ENCODE peak calls at places on chromosomes 2 and 18, in five cellular contexts. U is foreskin fibroblast; C is substantia nigra; K is HTR-8/SVneo; F is CD4-positive, alpha-beta memory T cell. M is an unnamed sample.

GRCh38 chr2:233764264-233764663 is 4.2 kb downstream of the UGT1A1 start:
- DNase-seq in U (peak; percentile 53), C (no peak), K (no peak), F (no peak), M (no peak)

GRCh38 chr2:72131371-72131891 is 16.2 kb downstream of the CYP26B1 start:
- DNase-seq in U (no peak), C (no peak), K (no peak), F (no peak), M (no peak)

GRCh38 chr2:189629553-189630453 is 31.5 kb upstream of the ASNSD1 start:
- DNase-seq in U (no peak), C (no peak), K (no peak), F (no peak), M (no peak)

GRCh38 chr2:217527586-217528202 is 475.1 kb downstream of the TNS1 start:
- DNase-seq in U (no peak), C (no peak), K (no peak), F (no peak), M (no peak)

GRCh38 chr2:200171761-200172482 is 134.6 kb upstream of the SPATS2L start:
- DNase-seq in U (peak; percentile 79), C (no peak), K (no peak), F (no peak), M (no peak)

GRCh38 chr2:47506024-47506423 is 103.1 kb downstream of the MSH2 start:
- DNase-seq in U (no peak), C (no peak), K (no peak), F (no peak), M (no peak)

GRCh38 chr2:17813742-17814458 is 2.4 kb upstream of the MSGN1 start:
- DNase-seq in U (no peak), C (no peak), K (no peak), F (no peak), M (no peak)

GRCh38 chr2:74762789-74763188 is 71.1 kb upstream of the HK2 start:
- DNase-seq in U (no peak), C (no peak), K (no peak), F (no peak), M (no peak)

GRCh38 chr2:223042704-223043118 is 9.3 kb upstream of the KCNE4 start:
- DNase-seq in U (no peak), C (no peak), K (no peak), F (no peak), M (no peak)

GRCh38 chr2:204749319-204749718 is 204.0 kb downstream of the PARD3B start:
- DNase-seq in U (peak; percentile 36), C (no peak), K (no peak), F (no peak), M (no peak)

GRCh38 chr2:50711714-50712113 is 320.2 kb downstream of the NRXN1 start:
- DNase-seq in U (no peak), C (no peak), K (no peak), F (no peak), M (no peak)

GRCh38 chr2:59909147-59909546 is 644.3 kb downstream of the BCL11A start:
- DNase-seq in U (no peak), C (no peak), K (no peak), F (no peak), M (no peak)

GRCh38 chr18:13429016-13429415 is 210.5 kb downstream of the LDLRAD4 start:
- DNase-seq in U (no peak), C (no peak), K (no peak), F (no peak), M (no peak)

GRCh38 chr2:223050188-223050587 is 1.8 kb upstream of the KCNE4 start:
- DNase-seq in U (no peak), C (no peak), K (no peak), F (no peak), M (no peak)

GRCh38 chr2:232854082-232854481 is 16.0 kb upstream of the SNORC start:
- DNase-seq in U (peak; percentile 80), C (no peak), K (no peak), F (no peak), M (no peak)

GRCh38 chr2:54239427-54239826 is 16.6 kb downstream of the TSPYL6 start:
- DNase-seq in U (peak; percentile 90), C (no peak), K (no peak), F (no peak), M (no peak)

GRCh38 chr18:55405655-55406373 is 182.2 kb downstream of the TCF4 start:
- DNase-seq in U (peak; percentile 90), C (peak; percentile 43), K (peak; percentile 36), F (no peak), M (no peak)

GRCh38 chr2:228519561-228519960 is 338.1 kb upstream of the SPHKAP start:
- DNase-seq in U (no peak), C (no peak), K (no peak), F (no peak), M (no peak)

GRCh38 chr2:161625996-161626395 is 1.8 kb downstream of the SLC4A10 start:
- DNase-seq in U (no peak), C (no peak), K (no peak), F (no peak), M (no peak)

GRCh38 chr2:26352892-26353291 is 6.3 kb upstream of the ADGRF3 start:
- DNase-seq in U (peak; percentile 15), C (no peak), K (no peak), F (no peak), M (no peak)

GRCh38 chr2:12361506-12361905 is 355.2 kb upstream of the TRIB2 start:
- DNase-seq in U (no peak), C (no peak), K (no peak), F (no peak), M (no peak)

GRCh38 chr2:216017365-216017764 is 4.0 kb upstream of the MREG start:
- DNase-seq in U (peak; percentile 29), C (no peak), K (peak; percentile 41), F (peak; percentile 55), M (no peak)

GRCh38 chr2:233448220-233448559 is 93.9 kb downstream of the DGKD start:
- DNase-seq in U (no peak), C (no peak), K (no peak), F (no peak), M (no peak)

GRCh38 chr2:97745474-97746172 is 32.2 kb downstream of the ZAP70 start:
- DNase-seq in U (no peak), C (no peak), K (no peak), F (peak; percentile 59), M (no peak)